ENCODE peak calls at places on chromosomes 11 and 22, in six cellular contexts. One of them, this sample, is unnamed.

GRCh38 chr22:46070722-46071450 is 79.4 kb upstream of the PPARA start:
- DNase-seq in amniotic stem cell: no peak
- DNase-seq in pancreas: peak; percentile 87
- DNase-seq in NCI-H2029: peak; percentile 71
- DNase-seq in RPMI7951: no peak
- DNase-seq in activated CD4-positive, CD25-positive, alpha-beta regulatory T cell treated with anti-CD3 and anti-CD28 coated beads, Interleukin-2, amount 50 U/mL, for 72 hours: peak; percentile 47
- DNase-seq in this sample: peak; percentile 94

GRCh38 chr22:43409046-43409445 is 2.8 kb upstream of the MPPED1 start:
- DNase-seq in amniotic stem cell: no peak
- DNase-seq in pancreas: no peak
- DNase-seq in NCI-H2029: no peak
- DNase-seq in RPMI7951: no peak
- DNase-seq in activated CD4-positive, CD25-positive, alpha-beta regulatory T cell treated with anti-CD3 and anti-CD28 coated beads, Interleukin-2, amount 50 U/mL, for 72 hours: no peak
- DNase-seq in this sample: no peak

GRCh38 chr11:130037058-130037457 is 32.6 kb upstream of the APLP2 start:
- DNase-seq in amniotic stem cell: no peak
- DNase-seq in pancreas: no peak
- DNase-seq in NCI-H2029: no peak
- DNase-seq in RPMI7951: peak; percentile 62
- DNase-seq in activated CD4-positive, CD25-positive, alpha-beta regulatory T cell treated with anti-CD3 and anti-CD28 coated beads, Interleukin-2, amount 50 U/mL, for 72 hours: no peak
- DNase-seq in this sample: no peak

GRCh38 chr11:77196961-77197360 is 68.9 kb downstream of the MYO7A start:
- DNase-seq in amniotic stem cell: no peak
- DNase-seq in pancreas: peak; percentile 29
- DNase-seq in NCI-H2029: no peak
- DNase-seq in RPMI7951: no peak
- DNase-seq in activated CD4-positive, CD25-positive, alpha-beta regulatory T cell treated with anti-CD3 and anti-CD28 coated beads, Interleukin-2, amount 50 U/mL, for 72 hours: no peak
- DNase-seq in this sample: no peak

GRCh38 chr11:77312107-77312506 is 10.6 kb upstream of the GDPD4 start:
- DNase-seq in amniotic stem cell: no peak
- DNase-seq in pancreas: no peak
- DNase-seq in NCI-H2029: no peak
- DNase-seq in RPMI7951: no peak
- DNase-seq in activated CD4-positive, CD25-positive, alpha-beta regulatory T cell treated with anti-CD3 and anti-CD28 coated beads, Interleukin-2, amount 50 U/mL, for 72 hours: no peak
- DNase-seq in this sample: no peak

GRCh38 chr22:44957267-44957905 is 52.4 kb downstream of the PHF21B start:
- DNase-seq in amniotic stem cell: no peak
- DNase-seq in pancreas: no peak
- DNase-seq in NCI-H2029: no peak
- DNase-seq in RPMI7951: no peak
- DNase-seq in activated CD4-positive, CD25-positive, alpha-beta regulatory T cell treated with anti-CD3 and anti-CD28 coated beads, Interleukin-2, amount 50 U/mL, for 72 hours: no peak
- DNase-seq in this sample: no peak

GRCh38 chr11:125166903-125167291 is 2.3 kb downstream of the PKNOX2 start:
- DNase-seq in amniotic stem cell: no peak
- DNase-seq in pancreas: no peak
- DNase-seq in NCI-H2029: no peak
- DNase-seq in RPMI7951: no peak
- DNase-seq in activated CD4-positive, CD25-positive, alpha-beta regulatory T cell treated with anti-CD3 and anti-CD28 coated beads, Interleukin-2, amount 50 U/mL, for 72 hours: no peak
- DNase-seq in this sample: no peak

GRCh38 chr11:95230054-95231034 is 658 bp downstream of the SESN3 start:
- DNase-seq in amniotic stem cell: no peak
- DNase-seq in pancreas: peak; percentile 47
- DNase-seq in NCI-H2029: no peak
- DNase-seq in RPMI7951: peak; percentile 4
- DNase-seq in activated CD4-positive, CD25-positive, alpha-beta regulatory T cell treated with anti-CD3 and anti-CD28 coated beads, Interleukin-2, amount 50 U/mL, for 72 hours: peak; percentile 40
- DNase-seq in this sample: peak; percentile 37

GRCh38 chr11:115182282-115182952 is 321.8 kb downstream of the CADM1 start:
- DNase-seq in amniotic stem cell: no peak
- DNase-seq in pancreas: no peak
- DNase-seq in NCI-H2029: no peak
- DNase-seq in RPMI7951: no peak
- DNase-seq in activated CD4-positive, CD25-positive, alpha-beta regulatory T cell treated with anti-CD3 and anti-CD28 coated beads, Interleukin-2, amount 50 U/mL, for 72 hours: no peak
- DNase-seq in this sample: no peak

GRCh38 chr11:131108780-131109179 is 192.5 kb upstream of the SNX19 start:
- DNase-seq in amniotic stem cell: no peak
- DNase-seq in pancreas: no peak
- DNase-seq in NCI-H2029: no peak
- DNase-seq in RPMI7951: no peak
- DNase-seq in activated CD4-positive, CD25-positive, alpha-beta regulatory T cell treated with anti-CD3 and anti-CD28 coated beads, Interleukin-2, amount 50 U/mL, for 72 hours: no peak
- DNase-seq in this sample: no peak

GRCh38 chr11:1523077-1523476 is 36.5 kb upstream of the MOB2 start:
- DNase-seq in amniotic stem cell: no peak
- DNase-seq in pancreas: peak; percentile 17
- DNase-seq in NCI-H2029: no peak
- DNase-seq in RPMI7951: no peak
- DNase-seq in activated CD4-positive, CD25-positive, alpha-beta regulatory T cell treated with anti-CD3 and anti-CD28 coated beads, Interleukin-2, amount 50 U/mL, for 72 hours: no peak
- DNase-seq in this sample: no peak

GRCh38 chr11:503179-503981 is 3.7 kb downstream of the RNH1 start:
- DNase-seq in amniotic stem cell: no peak
- DNase-seq in pancreas: peak; percentile 63
- DNase-seq in NCI-H2029: no peak
- DNase-seq in RPMI7951: peak; percentile 6
- DNase-seq in activated CD4-positive, CD25-positive, alpha-beta regulatory T cell treated with anti-CD3 and anti-CD28 coated beads, Interleukin-2, amount 50 U/mL, for 72 hours: no peak
- DNase-seq in this sample: no peak

GRCh38 chr11:130829801-130830562 is 86.3 kb downstream of the SNX19 start:
- DNase-seq in amniotic stem cell: no peak
- DNase-seq in pancreas: no peak
- DNase-seq in NCI-H2029: no peak
- DNase-seq in RPMI7951: no peak
- DNase-seq in activated CD4-positive, CD25-positive, alpha-beta regulatory T cell treated with anti-CD3 and anti-CD28 coated beads, Interleukin-2, amount 50 U/mL, for 72 hours: no peak
- DNase-seq in this sample: no peak

GRCh38 chr11:125376117-125376516 is 119.9 kb downstream of the FEZ1 start:
- DNase-seq in amniotic stem cell: no peak
- DNase-seq in pancreas: no peak
- DNase-seq in NCI-H2029: no peak
- DNase-seq in RPMI7951: no peak
- DNase-seq in activated CD4-positive, CD25-positive, alpha-beta regulatory T cell treated with anti-CD3 and anti-CD28 coated beads, Interleukin-2, amount 50 U/mL, for 72 hours: no peak
- DNase-seq in this sample: no peak

GRCh38 chr22:50178871-50179869 is 6.5 kb upstream of the TRABD start:
- DNase-seq in amniotic stem cell: no peak
- DNase-seq in pancreas: peak; percentile 77
- DNase-seq in NCI-H2029: no peak
- DNase-seq in RPMI7951: no peak
- DNase-seq in activated CD4-positive, CD25-positive, alpha-beta regulatory T cell treated with anti-CD3 and anti-CD28 coated beads, Interleukin-2, amount 50 U/mL, for 72 hours: no peak
- DNase-seq in this sample: no peak

GRCh38 chr11:23789938-23790371 is 706.9 kb upstream of the LUZP2 start:
- DNase-seq in amniotic stem cell: no peak
- DNase-seq in pancreas: no peak
- DNase-seq in NCI-H2029: no peak
- DNase-seq in RPMI7951: peak; percentile 51
- DNase-seq in activated CD4-positive, CD25-positive, alpha-beta regulatory T cell treated with anti-CD3 and anti-CD28 coated beads, Interleukin-2, amount 50 U/mL, for 72 hours: no peak
- DNase-seq in this sample: no peak

GRCh38 chr11:86949995-86950993 is 4.9 kb downstream of the FZD4 start:
- DNase-seq in amniotic stem cell: no peak
- DNase-seq in pancreas: no peak
- DNase-seq in NCI-H2029: no peak
- DNase-seq in RPMI7951: no peak
- DNase-seq in activated CD4-positive, CD25-positive, alpha-beta regulatory T cell treated with anti-CD3 and anti-CD28 coated beads, Interleukin-2, amount 50 U/mL, for 72 hours: no peak
- DNase-seq in this sample: no peak

GRCh38 chr11:72776844-72777754 is 16.7 kb downstream of the STARD10 start:
- DNase-seq in amniotic stem cell: no peak
- DNase-seq in pancreas: peak; percentile 89
- DNase-seq in NCI-H2029: no peak
- DNase-seq in RPMI7951: no peak
- DNase-seq in activated CD4-positive, CD25-positive, alpha-beta regulatory T cell treated with anti-CD3 and anti-CD28 coated beads, Interleukin-2, amount 50 U/mL, for 72 hours: no peak
- DNase-seq in this sample: no peak

GRCh38 chr11:123351375-123351774 is 78.7 kb upstream of the GRAMD1B start:
- DNase-seq in amniotic stem cell: no peak
- DNase-seq in pancreas: no peak
- DNase-seq in NCI-H2029: peak; percentile 49
- DNase-seq in RPMI7951: no peak
- DNase-seq in activated CD4-positive, CD25-positive, alpha-beta regulatory T cell treated with anti-CD3 and anti-CD28 coated beads, Interleukin-2, amount 50 U/mL, for 72 hours: no peak
- DNase-seq in this sample: no peak

GRCh38 chr22:16838073-16838472 is 12.9 kb upstream of the XKR3 start:
- DNase-seq in amniotic stem cell: no peak
- DNase-seq in pancreas: no peak
- DNase-seq in NCI-H2029: no peak
- DNase-seq in RPMI7951: no peak
- DNase-seq in activated CD4-positive, CD25-positive, alpha-beta regulatory T cell treated with anti-CD3 and anti-CD28 coated beads, Interleukin-2, amount 50 U/mL, for 72 hours: no peak
- DNase-seq in this sample: no peak

GRCh38 chr11:12502950-12503579 is 125.7 kb downstream of the PARVA start:
- DNase-seq in amniotic stem cell: no peak
- DNase-seq in pancreas: no peak
- DNase-seq in NCI-H2029: no peak
- DNase-seq in RPMI7951: peak; percentile 75
- DNase-seq in activated CD4-positive, CD25-positive, alpha-beta regulatory T cell treated with anti-CD3 and anti-CD28 coated beads, Interleukin-2, amount 50 U/mL, for 72 hours: no peak
- DNase-seq in this sample: no peak

GRCh38 chr11:81989093-81989492 is 744.6 kb downstream of the FAM181B start:
- DNase-seq in amniotic stem cell: no peak
- DNase-seq in pancreas: no peak
- DNase-seq in NCI-H2029: no peak
- DNase-seq in RPMI7951: peak; percentile 41
- DNase-seq in activated CD4-positive, CD25-positive, alpha-beta regulatory T cell treated with anti-CD3 and anti-CD28 coated beads, Interleukin-2, amount 50 U/mL, for 72 hours: no peak
- DNase-seq in this sample: no peak

GRCh38 chr11:64759722-64760719 is at the start of gene PYGM:
- DNase-seq in amniotic stem cell: no peak
- DNase-seq in pancreas: no peak
- DNase-seq in NCI-H2029: no peak
- DNase-seq in RPMI7951: no peak
- DNase-seq in activated CD4-positive, CD25-positive, alpha-beta regulatory T cell treated with anti-CD3 and anti-CD28 coated beads, Interleukin-2, amount 50 U/mL, for 72 hours: peak; percentile 22
- DNase-seq in this sample: no peak

GRCh38 chr22:25940479-25940878 is 198.5 kb downstream of the MYO18B start:
- DNase-seq in amniotic stem cell: no peak
- DNase-seq in pancreas: no peak
- DNase-seq in NCI-H2029: no peak
- DNase-seq in RPMI7951: no peak
- DNase-seq in activated CD4-positive, CD25-positive, alpha-beta regulatory T cell treated with anti-CD3 and anti-CD28 coated beads, Interleukin-2, amount 50 U/mL, for 72 hours: no peak
- DNase-seq in this sample: no peak

GRCh38 chr11:35288817-35289541 is 130.4 kb downstream of the SLC1A2 start:
- DNase-seq in amniotic stem cell: peak; percentile 61
- DNase-seq in pancreas: no peak
- DNase-seq in NCI-H2029: no peak
- DNase-seq in RPMI7951: peak; percentile 85
- DNase-seq in activated CD4-positive, CD25-positive, alpha-beta regulatory T cell treated with anti-CD3 and anti-CD28 coated beads, Interleukin-2, amount 50 U/mL, for 72 hours: no peak
- DNase-seq in this sample: no peak

GRCh38 chr11:93444671-93445073 is 98.5 kb downstream of the SMCO4 start:
- DNase-seq in amniotic stem cell: no peak
- DNase-seq in pancreas: no peak
- DNase-seq in NCI-H2029: peak; percentile 43
- DNase-seq in RPMI7951: peak; percentile 36
- DNase-seq in activated CD4-positive, CD25-positive, alpha-beta regulatory T cell treated with anti-CD3 and anti-CD28 coated beads, Interleukin-2, amount 50 U/mL, for 72 hours: no peak
- DNase-seq in this sample: no peak

GRCh38 chr11:20658135-20658534 is 11.3 kb upstream of the NELL1 start:
- DNase-seq in amniotic stem cell: no peak
- DNase-seq in pancreas: no peak
- DNase-seq in NCI-H2029: peak; percentile 48
- DNase-seq in RPMI7951: no peak
- DNase-seq in activated CD4-positive, CD25-positive, alpha-beta regulatory T cell treated with anti-CD3 and anti-CD28 coated beads, Interleukin-2, amount 50 U/mL, for 72 hours: no peak
- DNase-seq in this sample: peak; percentile 12

GRCh38 chr22:20422965-20423635 is 14.5 kb downstream of the SCARF2 start:
- DNase-seq in amniotic stem cell: no peak
- DNase-seq in pancreas: peak; percentile 91
- DNase-seq in NCI-H2029: no peak
- DNase-seq in RPMI7951: peak; percentile 52
- DNase-seq in activated CD4-positive, CD25-positive, alpha-beta regulatory T cell treated with anti-CD3 and anti-CD28 coated beads, Interleukin-2, amount 50 U/mL, for 72 hours: no peak
- DNase-seq in this sample: no peak

GRCh38 chr11:60345489-60345888 is 18.4 kb downstream of the MS4A6E start:
- DNase-seq in amniotic stem cell: no peak
- DNase-seq in pancreas: no peak
- DNase-seq in NCI-H2029: peak; percentile 28
- DNase-seq in RPMI7951: no peak
- DNase-seq in activated CD4-positive, CD25-positive, alpha-beta regulatory T cell treated with anti-CD3 and anti-CD28 coated beads, Interleukin-2, amount 50 U/mL, for 72 hours: no peak
- DNase-seq in this sample: peak; percentile 31

GRCh38 chr11:12087075-12087775 is 23.2 kb upstream of the MICAL2 start:
- DNase-seq in amniotic stem cell: peak; percentile 44
- DNase-seq in pancreas: no peak
- DNase-seq in NCI-H2029: no peak
- DNase-seq in RPMI7951: peak; percentile 85
- DNase-seq in activated CD4-positive, CD25-positive, alpha-beta regulatory T cell treated with anti-CD3 and anti-CD28 coated beads, Interleukin-2, amount 50 U/mL, for 72 hours: no peak
- DNase-seq in this sample: no peak

GRCh38 chr11:95536049-95536448 is 253.5 kb downstream of the FAM76B start:
- DNase-seq in amniotic stem cell: no peak
- DNase-seq in pancreas: no peak
- DNase-seq in NCI-H2029: no peak
- DNase-seq in RPMI7951: no peak
- DNase-seq in activated CD4-positive, CD25-positive, alpha-beta regulatory T cell treated with anti-CD3 and anti-CD28 coated beads, Interleukin-2, amount 50 U/mL, for 72 hours: no peak
- DNase-seq in this sample: no peak

GRCh38 chr11:110891411-110891810 is 179.2 kb upstream of the ARHGAP20 start:
- DNase-seq in amniotic stem cell: peak; percentile 16
- DNase-seq in pancreas: no peak
- DNase-seq in NCI-H2029: no peak
- DNase-seq in RPMI7951: no peak
- DNase-seq in activated CD4-positive, CD25-positive, alpha-beta regulatory T cell treated with anti-CD3 and anti-CD28 coated beads, Interleukin-2, amount 50 U/mL, for 72 hours: no peak
- DNase-seq in this sample: no peak

GRCh38 chr11:44955019-44955738 is 4.5 kb upstream of the TP53I11 start:
- DNase-seq in amniotic stem cell: no peak
- DNase-seq in pancreas: no peak
- DNase-seq in NCI-H2029: peak; percentile 56
- DNase-seq in RPMI7951: peak; percentile 85
- DNase-seq in activated CD4-positive, CD25-positive, alpha-beta regulatory T cell treated with anti-CD3 and anti-CD28 coated beads, Interleukin-2, amount 50 U/mL, for 72 hours: no peak
- DNase-seq in this sample: no peak

GRCh38 chr11:123163621-123164020 is 31.4 kb downstream of the CLMP start:
- DNase-seq in amniotic stem cell: no peak
- DNase-seq in pancreas: no peak
- DNase-seq in NCI-H2029: no peak
- DNase-seq in RPMI7951: no peak
- DNase-seq in activated CD4-positive, CD25-positive, alpha-beta regulatory T cell treated with anti-CD3 and anti-CD28 coated beads, Interleukin-2, amount 50 U/mL, for 72 hours: no peak
- DNase-seq in this sample: no peak

GRCh38 chr11:119195680-119196079 is 10.4 kb downstream of the NHERF4 start:
- DNase-seq in amniotic stem cell: peak; percentile 34
- DNase-seq in pancreas: no peak
- DNase-seq in NCI-H2029: peak; percentile 66
- DNase-seq in RPMI7951: peak; percentile 70
- DNase-seq in activated CD4-positive, CD25-positive, alpha-beta regulatory T cell treated with anti-CD3 and anti-CD28 coated beads, Interleukin-2, amount 50 U/mL, for 72 hours: no peak
- DNase-seq in this sample: peak; percentile 81

GRCh38 chr22:48750826-48751440 is 1076.7 kb downstream of the BRD1 start:
- DNase-seq in amniotic stem cell: no peak
- DNase-seq in pancreas: no peak
- DNase-seq in NCI-H2029: no peak
- DNase-seq in RPMI7951: no peak
- DNase-seq in activated CD4-positive, CD25-positive, alpha-beta regulatory T cell treated with anti-CD3 and anti-CD28 coated beads, Interleukin-2, amount 50 U/mL, for 72 hours: no peak
- DNase-seq in this sample: no peak

GRCh38 chr11:114366331-114367243 is 33.7 kb downstream of the C11orf71 start:
- DNase-seq in amniotic stem cell: peak; percentile 46
- DNase-seq in pancreas: no peak
- DNase-seq in NCI-H2029: no peak
- DNase-seq in RPMI7951: peak; percentile 87
- DNase-seq in activated CD4-positive, CD25-positive, alpha-beta regulatory T cell treated with anti-CD3 and anti-CD28 coated beads, Interleukin-2, amount 50 U/mL, for 72 hours: no peak
- DNase-seq in this sample: no peak

GRCh38 chr11:33742249-33742851 is 6.1 kb upstream of the CD59 start:
- DNase-seq in amniotic stem cell: no peak
- DNase-seq in pancreas: no peak
- DNase-seq in NCI-H2029: no peak
- DNase-seq in RPMI7951: no peak
- DNase-seq in activated CD4-positive, CD25-positive, alpha-beta regulatory T cell treated with anti-CD3 and anti-CD28 coated beads, Interleukin-2, amount 50 U/mL, for 72 hours: no peak
- DNase-seq in this sample: no peak

GRCh38 chr22:39308614-39309363 is 10.6 kb downstream of the RPL3 start:
- DNase-seq in amniotic stem cell: peak; percentile 92
- DNase-seq in pancreas: peak; percentile 45
- DNase-seq in NCI-H2029: no peak
- DNase-seq in RPMI7951: peak; percentile 91
- DNase-seq in activated CD4-positive, CD25-positive, alpha-beta regulatory T cell treated with anti-CD3 and anti-CD28 coated beads, Interleukin-2, amount 50 U/mL, for 72 hours: no peak
- DNase-seq in this sample: no peak